ENCODE peak calls at places on chromosomes 16 and 17, in five cellular contexts. J is esophagus squamous epithelium, Z is heart right ventricle, B is heart left ventricle, Y is small intestine. F is an unnamed sample. For H3K9me3 and H3K4me1, the result is how much of the 10 kb centered on the place peaks cover.

GRCh38 chr16:989354-989814 is 7.8 kb downstream of the SOX8 start:
- DNase-seq in Y (no peak), Z (no peak), J (no peak), B (no peak), F (no peak)

GRCh38 chr17:37816951-37817350 is 72.1 kb upstream of the HNF1B start:
- DNase-seq in Y (peak), J (no peak), Z (no peak), B (no peak), F (no peak)

GRCh38 chr17:70318061-70318460 is 148.7 kb downstream of the KCNJ2 start:
- DNase-seq in Y (no peak), Z (no peak), B (no peak), J (no peak), F (no peak)

GRCh38 chr17:73168667-73169066 is 3.9 kb downstream of the SSTR2 start:
- DNase-seq in B (no peak), Y (no peak), J (no peak), Z (no peak), F (no peak)

GRCh38 chr17:6753006-6753445 is 2.8 kb upstream of the XAF1 start:
- DNase-seq in B (peak), Y (no peak), Z (peak), J (no peak), F (peak)

GRCh38 chr17:71055128-71055527 is 885.8 kb downstream of the KCNJ2 start:
- DNase-seq in J (no peak), B (no peak), Y (no peak), Z (no peak), F (no peak)

GRCh38 chr17:38571833-38572274 is 33.9 kb downstream of the SRCIN1 start:
- DNase-seq in B (no peak), J (no peak), Z (no peak), Y (no peak), F (no peak)

GRCh38 chr16:4601317-4602186 is 13.1 kb downstream of the UBALD1 start:
- DNase-seq in B (no peak), J (no peak), Z (no peak), Y (no peak), F (no peak)

GRCh38 chr16:56658476-56658875 is 717 bp downstream of the MT1F start:
- DNase-seq in Y (no peak), Z (no peak), B (no peak), J (no peak), F (no peak)

GRCh38 chr17:28570716-28571254 is 539 bp downstream of the PIGS start:
- DNase-seq in Y (peak), Z (no peak), J (no peak), B (peak), F (peak)

GRCh38 chr16:53960954-53961616 is 257.1 kb downstream of the FTO start:
- DNase-seq in J (no peak), Y (no peak), B (no peak), Z (no peak), F (no peak)

GRCh38 chr16:77789646-77790370 is 1.4 kb downstream of the VAT1L start:
- DNase-seq in B (no peak), Z (no peak), J (no peak), Y (no peak), F (no peak)

GRCh38 chr17:63001689-63002394 is 35.8 kb downstream of the TANC2 start:
- DNase-seq in Y (no peak), Z (no peak), J (no peak), B (no peak), F (no peak)

DNA sequence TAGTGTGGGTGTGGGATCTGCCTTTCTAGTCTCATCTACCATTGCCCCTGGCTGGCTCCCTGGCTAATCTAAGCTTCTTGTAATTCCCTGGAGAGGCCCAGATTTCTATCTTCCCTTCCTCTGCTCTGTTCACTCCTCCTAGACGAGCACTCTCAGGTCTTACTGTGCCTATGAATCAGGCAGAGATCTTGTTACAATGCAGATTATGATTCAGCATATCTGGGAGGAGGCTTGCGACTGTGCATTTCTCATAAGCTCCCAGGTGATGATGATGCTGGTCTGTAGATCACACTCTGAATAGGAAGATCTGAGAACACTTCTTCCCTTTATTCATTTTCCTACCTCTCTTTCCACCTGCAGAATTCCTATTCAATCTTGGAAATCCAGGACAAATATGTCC is 200.1 kb downstream of the CBLN1 start:
- DNase-seq in Z (no peak), Y (no peak), B (no peak), J (no peak), F (no peak)
- H3K9me3 ChIP-seq in Z (under half), Y (under half), B (under half), J (under half), F (under half)

GRCh38 chr16:89150090-89150835 is 21.3 kb upstream of the CDH15 start:
- DNase-seq in Z (no peak), B (peak), J (no peak), Y (no peak), F (no peak)
- H3K4me3 ChIP-seq in Z (no peak), B (no peak), J (no peak), Y (no peak), F (no peak)

GRCh38 chr17:75896360-75897075 is at the start of gene TRIM65:
- DNase-seq in Z (peak), Y (peak), B (peak), J (no peak), F (peak)
- H3K4me1 ChIP-seq in Z (under half), Y (under half), B (under half), J (under half), F (under half)

GRCh38 chr16:62642677-62643076 is 606.4 kb upstream of the CDH8 start:
- DNase-seq in Y (no peak), B (no peak), J (no peak), Z (no peak), F (no peak)

GRCh38 chr16:62639890-62640289 is 603.7 kb upstream of the CDH8 start:
- DNase-seq in Y (no peak), Z (no peak), B (no peak), J (no peak), F (no peak)

GRCh38 chr16:62638964-62639861 is 603.0 kb upstream of the CDH8 start:
- DNase-seq in Y (no peak), Z (no peak), B (no peak), J (no peak), F (no peak)

GRCh38 chr16:62648256-62648655 is 612.0 kb upstream of the CDH8 start:
- DNase-seq in Z (no peak), B (no peak), Y (no peak), J (no peak), F (no peak)

GRCh38 chr16:62644030-62644812 is 608.0 kb upstream of the CDH8 start:
- DNase-seq in B (no peak), J (no peak), Z (no peak), Y (no peak), F (no peak)
- H3K9me3 ChIP-seq in B (under half), J (under half), Z (under half), Y (under half), F (under half)

DNA sequence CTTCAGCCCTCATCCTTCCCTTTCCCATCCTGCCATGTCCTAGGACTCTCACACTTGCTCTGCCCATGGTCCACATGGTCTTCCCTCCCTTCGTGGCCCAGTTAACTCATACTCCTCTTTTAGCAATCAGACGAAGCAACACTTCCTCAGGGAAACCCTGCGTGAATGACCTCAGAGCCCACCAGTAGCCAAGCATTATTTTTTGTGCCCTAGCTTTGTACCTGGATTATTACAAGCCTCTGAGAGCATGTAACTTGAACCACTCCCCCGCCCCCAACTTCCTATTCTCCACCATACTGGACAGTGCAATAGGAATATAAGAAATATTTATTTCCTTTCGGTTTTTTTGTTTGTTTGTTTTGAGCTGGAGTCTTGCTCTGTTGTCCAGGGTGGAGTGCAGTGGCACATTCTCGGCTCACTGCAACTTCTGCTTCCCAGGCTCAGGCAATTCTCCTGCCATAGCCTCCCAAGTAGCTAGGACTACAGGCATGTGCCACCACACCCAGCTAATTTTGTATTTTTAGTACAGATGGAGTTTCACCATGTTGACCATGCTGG is 2.9 kb downstream of the CPPED1 start:
- DNase-seq in J (no peak), B (no peak), Y (no peak), Z (no peak), F (no peak)
- H3K4me3 ChIP-seq in J (no peak), B (no peak), Y (no peak), Z (no peak), F (no peak)

GRCh38 chr17:34369196-34369500 is 6.1 kb upstream of the CCL1 start:
- DNase-seq in J (no peak), Z (no peak), B (no peak), Y (no peak), F (no peak)
- H3K4me1 ChIP-seq in J (under half), Z (under half), B (under half), Y (under half), F (under half)

GRCh38 chr16:35565626-35566025 is 2106.2 kb downstream of the TP53TG3F start:
- DNase-seq in Z (no peak), B (no peak), Y (no peak), J (no peak), F (no peak)
- H3K9me3 ChIP-seq in Z (under half), B (under half), Y (under half), J (under half), F (under half)

GRCh38 chr16:85948870-85949269 is 49.9 kb downstream of the IRF8 start:
- DNase-seq in B (no peak), Z (no peak), Y (no peak), J (no peak), F (no peak)
- H3K4me3 ChIP-seq in B (no peak), Z (no peak), Y (no peak), J (no peak), F (no peak)

GRCh38 chr17:54848368-54848987 is 52.2 kb upstream of the TOM1L1 start:
- DNase-seq in B (no peak), Y (no peak), Z (no peak), J (no peak), F (no peak)
- H3K4me1 ChIP-seq in B (under half), Y (under half), Z (under half), J (under half), F (under half)

GRCh38 chr17:19619705-19620325 is 28.7 kb upstream of the ALDH3A2 start:
- DNase-seq in Z (no peak), B (no peak), J (no peak), Y (no peak), F (no peak)
- H3K9me3 ChIP-seq in Z (under half), B (half or more), J (under half), Y (under half), F (under half)

F was measured in naive thymus-derived CD4-positive, alpha-beta T cell.